ENCODE peak calls at places on chromosome 20, in six cellular contexts. K, Q, I, E, Z and J are unnamed samples.

GRCh38 chr20:18430172-18430826 is 36.5 kb downstream of the DZANK1 start:
- DNase-seq in K (no peak), Q (no peak), I (no peak), E (no peak), Z (no peak), J (no peak)

GRCh38 chr20:61500791-61501321 is 248.8 kb downstream of the CDH4 start:
- DNase-seq in K (no peak), Q (peak; percentile 47), I (peak; percentile 22), E (no peak), Z (no peak), J (peak; percentile 72)

GRCh38 chr20:50690979-50691584 is at the start of gene RIPOR3:
- DNase-seq in K (no peak), Q (peak; percentile 45), I (peak; percentile 24), E (no peak), Z (no peak), J (no peak)

GRCh38 chr20:34320861-34321260 is 17.7 kb upstream of the AHCY start:
- DNase-seq in K (no peak), Q (no peak), I (no peak), E (no peak), Z (no peak), J (no peak)

GRCh38 chr20:48298851-48299484 is 513.7 kb upstream of the SULF2 start:
- DNase-seq in K (peak; percentile 84), Q (peak; percentile 93), I (peak; percentile 82), E (peak; percentile 44), Z (peak; percentile 84), J (peak; percentile 75)

GRCh38 chr20:30812739-30813411 is 444.6 kb upstream of the DEFB115 start:
- DNase-seq in K (no peak), Q (no peak), I (no peak), E (no peak), Z (no peak), J (no peak)

GRCh38 chr20:61705909-61706308 is 359.8 kb downstream of the TAF4 start:
- DNase-seq in K (no peak), Q (no peak), I (no peak), E (no peak), Z (no peak), J (no peak)

GRCh38 chr20:23320317-23320716 is 30.3 kb upstream of the NXT1 start:
- DNase-seq in K (no peak), Q (peak; percentile 31), I (peak; percentile 40), E (peak; percentile 38), Z (no peak), J (no peak)

GRCh38 chr20:36305602-36306556 is at the start of gene DLGAP4:
- DNase-seq in K (no peak), Q (no peak), I (no peak), E (no peak), Z (no peak), J (no peak)